ENCODE peak calls at places on chromosomes 3 and 15, in four cellular contexts. T is GM12878, M is K562, L is HepG2. U is an unnamed sample.

GRCh38 chr15:66774001-66774814 is 72.2 kb downstream of the SMAD6 start:
- DNase-seq in T (no peak), M (peak), L (peak), U (peak)

GRCh38 chr3:172915911-172916514 is 165.5 kb downstream of the ECT2 start:
- DNase-seq in T (no peak), M (no peak), L (no peak), U (no peak)

GRCh38 chr3:31770822-31771326 is 210.2 kb downstream of the OSBPL10 start:
- DNase-seq in T (no peak), M (no peak), L (no peak), U (no peak)

GRCh38 chr3:127710473-127710941 is 37.8 kb downstream of the ABTB1 start:
- DNase-seq in T (no peak), M (no peak), L (no peak), U (no peak)

GRCh38 chr3:159632124-159632523 is 356.5 kb upstream of the IL12A start:
- DNase-seq in T (no peak), M (no peak), L (no peak), U (no peak)

GRCh38 chr3:111652492-111653180 is 57.5 kb upstream of the ZBED2 start:
- DNase-seq in T (no peak), M (no peak), L (no peak), U (no peak)

GRCh38 chr15:83248151-83248851 is 36.2 kb downstream of the BNC1 start:
- DNase-seq in T (peak), M (peak), L (peak), U (peak)

GRCh38 chr3:89697321-89697916 is 590.0 kb downstream of the EPHA3 start:
- DNase-seq in T (no peak), M (no peak), L (no peak), U (no peak)

GRCh38 chr3:113873814-113874526 is 35.4 kb downstream of the GRAMD1C start:
- DNase-seq in T (no peak), M (no peak), L (peak), U (no peak)

GRCh38 chr15:96325579-96326331 is 4.7 kb upstream of the NR2F2 start:
- DNase-seq in T (no peak), M (no peak), L (no peak), U (no peak)

GRCh38 chr3:156688849-156689452 is 14.6 kb downstream of the TIPARP start:
- DNase-seq in T (no peak), M (no peak), L (no peak), U (no peak)

GRCh38 chr15:89790206-89790605 is 14.1 kb downstream of the MESP2 start:
- DNase-seq in T (no peak), M (no peak), L (no peak), U (no peak)

GRCh38 chr15:52164631-52165265 is 26.4 kb downstream of the GNB5 start:
- DNase-seq in T (no peak), M (no peak), L (no peak), U (no peak)

GRCh38 chr3:73419179-73419803 is 205.4 kb downstream of the PDZRN3 start:
- DNase-seq in T (no peak), M (no peak), L (no peak), U (peak)

GRCh38 chr3:62527484-62527883 is 154.1 kb upstream of the FEZF2 start:
- DNase-seq in T (no peak), M (no peak), L (no peak), U (no peak)

GRCh38 chr15:75033809-75034208 is 10.4 kb downstream of the PPCDC start:
- DNase-seq in T (no peak), M (no peak), L (no peak), U (no peak)

GRCh38 chr15:69590932-69591524 is 138.4 kb downstream of the RPLP1 start:
- DNase-seq in T (no peak), M (no peak), L (no peak), U (no peak)

GRCh38 chr15:93826798-93827197 is 404.6 kb upstream of the MCTP2 start:
- DNase-seq in T (no peak), M (no peak), L (no peak), U (no peak)

GRCh38 chr15:93348711-93349110 is 259.7 kb upstream of the RGMA start:
- DNase-seq in T (no peak), M (no peak), L (no peak), U (no peak)

GRCh38 chr3:127796751-127797150 is 25.6 kb downstream of the MGLL start:
- DNase-seq in T (no peak), M (no peak), L (no peak), U (no peak)

GRCh38 chr15:67946701-67947100 is 106.9 kb upstream of the RNU6-1 start:
- DNase-seq in T (peak), M (no peak), L (no peak), U (no peak)

GRCh38 chr3:186025161-186025560 is 83.7 kb downstream of the ETV5 start:
- DNase-seq in T (no peak), M (no peak), L (no peak), U (no peak)
- TF ChIP-seq FOXK2 in T (no peak), M (no peak), L (no peak), U (no peak)

GRCh38 chr3:45943207-45943846 is at the start of gene CXCR6:
- DNase-seq in T (no peak), M (no peak), L (no peak), U (no peak)
- TF ChIP-seq FOXK2 in T (no peak), M (no peak), L (no peak), U (no peak)

GRCh38 chr3:116078561-116078960 is 366.7 kb downstream of the LSAMP start:
- DNase-seq in T (no peak), M (no peak), L (no peak), U (no peak)
- TF ChIP-seq FOXK2 in T (no peak), M (no peak), L (no peak), U (no peak)

DNA sequence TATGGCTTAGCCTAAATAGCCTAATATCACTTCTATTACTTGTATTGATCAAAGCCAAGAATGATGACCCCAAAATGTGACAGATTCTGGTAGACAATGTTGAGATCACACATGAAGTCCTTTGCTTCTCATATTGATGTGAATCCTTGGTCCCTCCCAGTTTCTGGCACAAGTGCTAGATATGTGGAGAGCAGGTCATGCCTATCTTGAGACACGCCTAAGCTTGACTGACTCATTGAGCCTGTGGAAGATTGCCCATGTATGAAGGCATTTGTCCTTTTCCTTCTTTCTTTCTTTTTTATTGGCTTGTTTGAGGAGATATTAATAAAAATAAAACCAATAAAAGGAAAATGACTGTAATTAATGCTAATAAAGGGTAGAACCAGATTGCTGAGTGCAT is 54.0 kb upstream of the TMEM108 start:
- DNase-seq in T (no peak), M (no peak), L (no peak), U (no peak)
- TF ChIP-seq FOXK2 in T (no peak), M (no peak), L (no peak), U (no peak)